ENCODE peak calls at places on chromosomes 16 and 17, in eight cellular contexts. V, F, R, X, M, E, J and I are unnamed samples.

GRCh38 chr17:15231851-15232516 is 33.1 kb downstream of the PMP22 start:
- DNase-seq in V (no peak), X (peak), R (no peak), M (peak), F (peak), E (no peak), J (no peak), I (no peak)

GRCh38 chr16:1745181-1745899 is 26.0 kb downstream of the NME3 start:
- DNase-seq in V (no peak), X (no peak), F (no peak), R (no peak), E (peak), J (no peak), M (no peak), I (no peak)

GRCh38 chr17:3400008-3400407 is 1.8 kb upstream of the OR1E1 start:
- DNase-seq in X (no peak), J (no peak), R (no peak), F (no peak), E (no peak), V (no peak), M (no peak), I (no peak)

GRCh38 chr16:87847467-87847784 is 21.9 kb downstream of the SLC7A5 start:
- DNase-seq in X (no peak), J (no peak), V (no peak), E (no peak), R (no peak), F (no peak), M (no peak), I (no peak)

GRCh38 chr16:22189473-22190168 is 16.5 kb upstream of the EEF2K start:
- DNase-seq in J (peak), M (peak), X (no peak), F (no peak), V (peak), E (peak), R (peak), I (peak)

GRCh38 chr16:64712027-64712426 is 409.8 kb downstream of the CDH11 start:
- DNase-seq in F (no peak), R (no peak), V (no peak), M (no peak), E (peak), J (no peak), X (no peak), I (no peak)

GRCh38 chr17:36494674-36495073 is 8.2 kb downstream of the ZNHIT3 start:
- DNase-seq in X (no peak), R (no peak), E (no peak), F (no peak), J (no peak), M (no peak), V (no peak), I (no peak)

GRCh38 chr17:71615820-71616219 is 505.0 kb upstream of the SOX9 start:
- DNase-seq in J (no peak), M (no peak), E (no peak), V (no peak), F (no peak), X (no peak), R (no peak), I (no peak)

GRCh38 chr16:4323845-4324478 is 8.1 kb downstream of the GLIS2 start:
- DNase-seq in F (no peak), M (peak), E (peak), J (no peak), V (no peak), X (no peak), R (peak), I (no peak)

GRCh38 chr17:66441012-66441703 is 138.7 kb downstream of the PRKCA start:
- DNase-seq in X (no peak), J (no peak), M (no peak), F (no peak), E (no peak), V (no peak), R (no peak), I (no peak)

GRCh38 chr16:624522-625401 is 6.0 kb upstream of the WFIKKN1 start:
- DNase-seq in R (no peak), J (no peak), E (no peak), V (no peak), X (no peak), F (no peak), M (no peak), I (no peak)